ENCODE peak calls at places on chromosomes 6 and 20, in nine cellular contexts. One of them, this sample, is unnamed.

GRCh38 chr6:1311400-1312192 is at the start of gene FOXQ1:
- DNase-seq in A172: no peak
- DNase-seq in SJSA1: no peak
- DNase-seq in cardiac fibroblast: peak; percentile 29
- DNase-seq in iPS-NIHi11: peak; percentile 72
- DNase-seq in NCI-H446 treated with DMSO at 0.1 percent for 48 hours: no peak
- DNase-seq in naive thymus-derived CD4-positive, alpha-beta T cell: no peak
- DNase-seq in GM10248: no peak
- DNase-seq in suprapubic skin: peak; percentile 86
- DNase-seq in this sample: peak; percentile 82

GRCh38 chr6:89299451-89299850 is 15.6 kb downstream of the GABRR2 start:
- DNase-seq in A172: peak; percentile 71
- DNase-seq in SJSA1: no peak
- DNase-seq in cardiac fibroblast: peak; percentile 36
- DNase-seq in iPS-NIHi11: peak; percentile 66
- DNase-seq in NCI-H446 treated with DMSO at 0.1 percent for 48 hours: no peak
- DNase-seq in naive thymus-derived CD4-positive, alpha-beta T cell: no peak
- DNase-seq in GM10248: peak; percentile 5
- DNase-seq in suprapubic skin: no peak
- DNase-seq in this sample: no peak

GRCh38 chr20:59794555-59794954 is 138.9 kb downstream of the SYCP2 start:
- DNase-seq in A172: no peak
- DNase-seq in SJSA1: no peak
- DNase-seq in cardiac fibroblast: no peak
- DNase-seq in iPS-NIHi11: no peak
- DNase-seq in NCI-H446 treated with DMSO at 0.1 percent for 48 hours: no peak
- DNase-seq in naive thymus-derived CD4-positive, alpha-beta T cell: no peak
- DNase-seq in GM10248: no peak
- DNase-seq in suprapubic skin: no peak
- DNase-seq in this sample: no peak

GRCh38 chr20:1623501-1624250 is 3.9 kb upstream of the SIRPB1 start:
- DNase-seq in A172: no peak
- DNase-seq in SJSA1: no peak
- DNase-seq in cardiac fibroblast: no peak
- DNase-seq in iPS-NIHi11: no peak
- DNase-seq in NCI-H446 treated with DMSO at 0.1 percent for 48 hours: no peak
- DNase-seq in naive thymus-derived CD4-positive, alpha-beta T cell: no peak
- DNase-seq in GM10248: peak; percentile 2
- DNase-seq in suprapubic skin: no peak
- DNase-seq in this sample: peak; percentile 0

GRCh38 chr6:52050051-52050405 is 37.4 kb downstream of the PKHD1 start:
- DNase-seq in A172: no peak
- DNase-seq in SJSA1: no peak
- DNase-seq in cardiac fibroblast: no peak
- DNase-seq in iPS-NIHi11: no peak
- DNase-seq in NCI-H446 treated with DMSO at 0.1 percent for 48 hours: no peak
- DNase-seq in naive thymus-derived CD4-positive, alpha-beta T cell: no peak
- DNase-seq in GM10248: no peak
- DNase-seq in suprapubic skin: no peak
- DNase-seq in this sample: no peak

GRCh38 chr20:1397710-1398109 is 4.9 kb upstream of the FKBP1A start:
- DNase-seq in A172: no peak
- DNase-seq in SJSA1: no peak
- DNase-seq in cardiac fibroblast: peak; percentile 45
- DNase-seq in iPS-NIHi11: no peak
- DNase-seq in NCI-H446 treated with DMSO at 0.1 percent for 48 hours: no peak
- DNase-seq in naive thymus-derived CD4-positive, alpha-beta T cell: no peak
- DNase-seq in GM10248: no peak
- DNase-seq in suprapubic skin: no peak
- DNase-seq in this sample: no peak

GRCh38 chr20:59159091-59159821 is 4.4 kb upstream of the ZNF831 start:
- DNase-seq in A172: no peak
- DNase-seq in SJSA1: no peak
- DNase-seq in cardiac fibroblast: no peak
- DNase-seq in iPS-NIHi11: no peak
- DNase-seq in NCI-H446 treated with DMSO at 0.1 percent for 48 hours: no peak
- DNase-seq in naive thymus-derived CD4-positive, alpha-beta T cell: peak; percentile 50
- DNase-seq in GM10248: no peak
- DNase-seq in suprapubic skin: no peak
- DNase-seq in this sample: no peak

GRCh38 chr20:19880256-19881079 is 122.4 kb downstream of the RIN2 start:
- DNase-seq in A172: peak; percentile 66
- DNase-seq in SJSA1: no peak
- DNase-seq in cardiac fibroblast: peak; percentile 84
- DNase-seq in iPS-NIHi11: no peak
- DNase-seq in NCI-H446 treated with DMSO at 0.1 percent for 48 hours: no peak
- DNase-seq in naive thymus-derived CD4-positive, alpha-beta T cell: no peak
- DNase-seq in GM10248: no peak
- DNase-seq in suprapubic skin: no peak
- DNase-seq in this sample: no peak

GRCh38 chr6:136967874-136968752 is 46.0 kb downstream of the SLC35D3 start:
- DNase-seq in A172: peak; percentile 74
- DNase-seq in SJSA1: peak; percentile 60
- DNase-seq in cardiac fibroblast: peak; percentile 79
- DNase-seq in iPS-NIHi11: peak; percentile 82
- DNase-seq in NCI-H446 treated with DMSO at 0.1 percent for 48 hours: peak; percentile 69
- DNase-seq in naive thymus-derived CD4-positive, alpha-beta T cell: peak; percentile 19
- DNase-seq in GM10248: peak; percentile 83
- DNase-seq in suprapubic skin: no peak
- DNase-seq in this sample: peak; percentile 86

GRCh38 chr6:128487746-128488145 is 32.7 kb downstream of the PTPRK start:
- DNase-seq in A172: peak; percentile 91
- DNase-seq in SJSA1: no peak
- DNase-seq in cardiac fibroblast: peak; percentile 91
- DNase-seq in iPS-NIHi11: no peak
- DNase-seq in NCI-H446 treated with DMSO at 0.1 percent for 48 hours: no peak
- DNase-seq in naive thymus-derived CD4-positive, alpha-beta T cell: no peak
- DNase-seq in GM10248: no peak
- DNase-seq in suprapubic skin: no peak
- DNase-seq in this sample: no peak

GRCh38 chr20:47232518-47232917 is 124.0 kb downstream of the ZMYND8 start:
- DNase-seq in A172: no peak
- DNase-seq in SJSA1: no peak
- DNase-seq in cardiac fibroblast: no peak
- DNase-seq in iPS-NIHi11: no peak
- DNase-seq in NCI-H446 treated with DMSO at 0.1 percent for 48 hours: no peak
- DNase-seq in naive thymus-derived CD4-positive, alpha-beta T cell: no peak
- DNase-seq in GM10248: no peak
- DNase-seq in suprapubic skin: no peak
- DNase-seq in this sample: no peak

GRCh38 chr6:170068496-170068895 is 222.4 kb downstream of the DLL1 start:
- DNase-seq in A172: no peak
- DNase-seq in SJSA1: no peak
- DNase-seq in cardiac fibroblast: no peak
- DNase-seq in iPS-NIHi11: no peak
- DNase-seq in NCI-H446 treated with DMSO at 0.1 percent for 48 hours: no peak
- DNase-seq in naive thymus-derived CD4-positive, alpha-beta T cell: peak; percentile 2
- DNase-seq in GM10248: no peak
- DNase-seq in suprapubic skin: peak; percentile 57
- DNase-seq in this sample: no peak

GRCh38 chr6:7219310-7219709 is 93.7 kb downstream of the SSR1 start:
- DNase-seq in A172: peak; percentile 8
- DNase-seq in SJSA1: no peak
- DNase-seq in cardiac fibroblast: peak; percentile 62
- DNase-seq in iPS-NIHi11: no peak
- DNase-seq in NCI-H446 treated with DMSO at 0.1 percent for 48 hours: no peak
- DNase-seq in naive thymus-derived CD4-positive, alpha-beta T cell: no peak
- DNase-seq in GM10248: no peak
- DNase-seq in suprapubic skin: no peak
- DNase-seq in this sample: no peak

GRCh38 chr6:154460306-154461071 is 50.0 kb downstream of the CNKSR3 start:
- DNase-seq in A172: peak; percentile 51
- DNase-seq in SJSA1: peak; percentile 52
- DNase-seq in cardiac fibroblast: peak; percentile 62
- DNase-seq in iPS-NIHi11: no peak
- DNase-seq in NCI-H446 treated with DMSO at 0.1 percent for 48 hours: no peak
- DNase-seq in naive thymus-derived CD4-positive, alpha-beta T cell: no peak
- DNase-seq in GM10248: no peak
- DNase-seq in suprapubic skin: no peak
- DNase-seq in this sample: peak; percentile 42

GRCh38 chr6:1242439-1242838 is 69.5 kb upstream of the FOXQ1 start:
- DNase-seq in A172: no peak
- DNase-seq in SJSA1: peak; percentile 85
- DNase-seq in cardiac fibroblast: no peak
- DNase-seq in iPS-NIHi11: no peak
- DNase-seq in NCI-H446 treated with DMSO at 0.1 percent for 48 hours: no peak
- DNase-seq in naive thymus-derived CD4-positive, alpha-beta T cell: no peak
- DNase-seq in GM10248: no peak
- DNase-seq in suprapubic skin: no peak
- DNase-seq in this sample: no peak

GRCh38 chr6:79543411-79543810 is 6.2 kb upstream of the LCA5 start:
- DNase-seq in A172: no peak
- DNase-seq in SJSA1: no peak
- DNase-seq in cardiac fibroblast: no peak
- DNase-seq in iPS-NIHi11: no peak
- DNase-seq in NCI-H446 treated with DMSO at 0.1 percent for 48 hours: no peak
- DNase-seq in naive thymus-derived CD4-positive, alpha-beta T cell: no peak
- DNase-seq in GM10248: no peak
- DNase-seq in suprapubic skin: no peak
- DNase-seq in this sample: no peak

GRCh38 chr6:162239330-162239729 is 488.2 kb downstream of the PRKN start:
- DNase-seq in A172: no peak
- DNase-seq in SJSA1: no peak
- DNase-seq in cardiac fibroblast: no peak
- DNase-seq in iPS-NIHi11: no peak
- DNase-seq in NCI-H446 treated with DMSO at 0.1 percent for 48 hours: no peak
- DNase-seq in naive thymus-derived CD4-positive, alpha-beta T cell: no peak
- DNase-seq in GM10248: no peak
- DNase-seq in suprapubic skin: no peak
- DNase-seq in this sample: no peak

GRCh38 chr6:159982726-159983506 is 14.0 kb downstream of the IGF2R start:
- DNase-seq in A172: no peak
- DNase-seq in SJSA1: no peak
- DNase-seq in cardiac fibroblast: peak; percentile 66
- DNase-seq in iPS-NIHi11: no peak
- DNase-seq in NCI-H446 treated with DMSO at 0.1 percent for 48 hours: no peak
- DNase-seq in naive thymus-derived CD4-positive, alpha-beta T cell: no peak
- DNase-seq in GM10248: no peak
- DNase-seq in suprapubic skin: no peak
- DNase-seq in this sample: no peak

GRCh38 chr6:40322336-40322735 is 264.8 kb downstream of the LRFN2 start:
- DNase-seq in A172: no peak
- DNase-seq in SJSA1: no peak
- DNase-seq in cardiac fibroblast: no peak
- DNase-seq in iPS-NIHi11: peak; percentile 29
- DNase-seq in NCI-H446 treated with DMSO at 0.1 percent for 48 hours: no peak
- DNase-seq in naive thymus-derived CD4-positive, alpha-beta T cell: no peak
- DNase-seq in GM10248: no peak
- DNase-seq in suprapubic skin: no peak
- DNase-seq in this sample: peak; percentile 32

GRCh38 chr6:144150673-144151009 is 324 bp downstream of the STX11 start:
- DNase-seq in A172: no peak
- DNase-seq in SJSA1: peak; percentile 51
- DNase-seq in cardiac fibroblast: peak; percentile 32
- DNase-seq in iPS-NIHi11: peak; percentile 52
- DNase-seq in NCI-H446 treated with DMSO at 0.1 percent for 48 hours: no peak
- DNase-seq in naive thymus-derived CD4-positive, alpha-beta T cell: no peak
- DNase-seq in GM10248: no peak
- DNase-seq in suprapubic skin: no peak
- DNase-seq in this sample: peak; percentile 70

GRCh38 chr6:42220754-42221153 is 3.1 kb upstream of the MRPS10 start:
- DNase-seq in A172: no peak
- DNase-seq in SJSA1: no peak
- DNase-seq in cardiac fibroblast: no peak
- DNase-seq in iPS-NIHi11: no peak
- DNase-seq in NCI-H446 treated with DMSO at 0.1 percent for 48 hours: no peak
- DNase-seq in naive thymus-derived CD4-positive, alpha-beta T cell: no peak
- DNase-seq in GM10248: no peak
- DNase-seq in suprapubic skin: no peak
- DNase-seq in this sample: no peak

GRCh38 chr20:18615020-18615652 is 27.3 kb downstream of the DTD1 start:
- DNase-seq in A172: no peak
- DNase-seq in SJSA1: no peak
- DNase-seq in cardiac fibroblast: no peak
- DNase-seq in iPS-NIHi11: no peak
- DNase-seq in NCI-H446 treated with DMSO at 0.1 percent for 48 hours: peak; percentile 14
- DNase-seq in naive thymus-derived CD4-positive, alpha-beta T cell: no peak
- DNase-seq in GM10248: no peak
- DNase-seq in suprapubic skin: no peak
- DNase-seq in this sample: no peak

GRCh38 chr6:12324096-12324495 is 33.9 kb downstream of the EDN1 start:
- DNase-seq in A172: peak; percentile 97
- DNase-seq in SJSA1: peak; percentile 91
- DNase-seq in cardiac fibroblast: peak; percentile 97
- DNase-seq in iPS-NIHi11: peak; percentile 41
- DNase-seq in NCI-H446 treated with DMSO at 0.1 percent for 48 hours: no peak
- DNase-seq in naive thymus-derived CD4-positive, alpha-beta T cell: no peak
- DNase-seq in GM10248: no peak
- DNase-seq in suprapubic skin: no peak
- DNase-seq in this sample: no peak

GRCh38 chr20:38429301-38429700 is 5.8 kb downstream of the SNHG17 start:
- DNase-seq in A172: no peak
- DNase-seq in SJSA1: no peak
- DNase-seq in cardiac fibroblast: no peak
- DNase-seq in iPS-NIHi11: no peak
- DNase-seq in NCI-H446 treated with DMSO at 0.1 percent for 48 hours: no peak
- DNase-seq in naive thymus-derived CD4-positive, alpha-beta T cell: no peak
- DNase-seq in GM10248: no peak
- DNase-seq in suprapubic skin: no peak
- DNase-seq in this sample: no peak